ENCODE peak calls at places on chromosomes 7 and 10, in five cellular contexts. I is hepatocyte, Z is fibroblast of lung, Q is HCT116, W is K562. Y is an unnamed sample.

GRCh38 chr7:1981878-1982230 is 250.9 kb downstream of the MAD1L1 start:
- DNase-seq in I (no peak), Z (no peak), Q (no peak), W (no peak), Y (no peak)

GRCh38 chr10:124044143-124044862 is 49.1 kb downstream of the CHST15 start:
- DNase-seq in I (no peak), Z (no peak), Q (no peak), W (no peak), Y (no peak)

GRCh38 chr7:405489-406211 is 114.0 kb downstream of the PDGFA start:
- DNase-seq in I (no peak), Z (no peak), Q (no peak), W (no peak), Y (no peak)

GRCh38 chr7:14024406-14024805 is 34.9 kb upstream of the ETV1 start:
- DNase-seq in I (no peak), Z (peak; percentile 12), Q (no peak), W (no peak), Y (no peak)

GRCh38 chr10:72310241-72310633 is 36.5 kb downstream of the DDIT4 start:
- DNase-seq in I (no peak), Z (peak; percentile 42), Q (no peak), W (no peak), Y (no peak)

GRCh38 chr10:69272620-69273019 is 5.7 kb upstream of the HK1 start:
- DNase-seq in I (no peak), Z (peak; percentile 9), Q (no peak), W (no peak), Y (no peak)

GRCh38 chr10:43822509-43823236 is 174.0 kb upstream of the ZNF32 start:
- DNase-seq in I (no peak), Z (no peak), Q (no peak), W (no peak), Y (no peak)

GRCh38 chr7:43750016-43750887 is 8.2 kb upstream of the BLVRA start:
- DNase-seq in I (no peak), Z (peak; percentile 21), Q (no peak), W (peak; percentile 76), Y (peak; percentile 20)

GRCh38 chr7:41244246-41244645 is 458.6 kb downstream of the INHBA start:
- DNase-seq in I (no peak), Z (peak; percentile 83), Q (no peak), W (no peak), Y (no peak)

GRCh38 chr7:71868797-71869196 is 543.3 kb downstream of the CALN1 start:
- DNase-seq in I (no peak), Z (peak; percentile 88), Q (no peak), W (peak; percentile 41), Y (no peak)

GRCh38 chr10:4263281-4263921 is 478.4 kb upstream of the KLF6 start:
- DNase-seq in I (peak; percentile 15), Z (no peak), Q (no peak), W (no peak), Y (no peak)

GRCh38 chr7:96285579-96285978 is 36.3 kb downstream of the SLC25A13 start:
- DNase-seq in I (no peak), Z (peak; percentile 6), Q (no peak), W (no peak), Y (peak; percentile 16)

GRCh38 chr7:15753834-15754600 is 67.5 kb upstream of the MEOX2 start:
- DNase-seq in I (no peak), Z (peak; percentile 60), Q (no peak), W (no peak), Y (no peak)

DNA sequence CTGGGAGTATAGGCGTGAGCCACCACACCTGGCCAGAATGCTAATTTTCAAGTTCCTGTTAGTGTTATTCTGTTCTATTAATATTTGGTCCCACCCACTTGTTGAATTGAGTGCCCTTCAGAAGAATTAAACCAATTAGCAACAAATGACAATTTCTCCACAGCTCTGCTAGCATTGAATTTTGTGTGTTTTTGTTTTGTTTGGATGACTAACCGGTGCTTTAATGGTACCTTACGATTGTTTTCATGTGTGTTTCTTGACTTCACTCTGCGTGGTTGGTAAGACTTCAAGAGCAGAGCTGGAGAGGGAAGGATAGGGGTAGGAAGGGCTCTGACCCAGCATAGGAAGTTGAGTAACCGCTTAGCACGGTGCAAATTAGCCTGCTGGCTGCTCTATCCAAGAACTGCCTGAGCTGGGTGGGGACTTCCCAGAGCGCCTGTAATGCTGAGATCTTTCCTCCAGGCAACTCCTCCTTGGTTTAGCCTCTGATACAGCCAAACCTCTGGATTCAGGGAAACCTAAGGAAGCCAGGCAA is 4.6 kb downstream of the ARPC1B start:
- DNase-seq in I (peak; percentile 61), Z (peak; percentile 87), Q (no peak), W (peak; percentile 65), Y (peak; percentile 61)
- TF ChIP-seq CTCF in I (no peak), Z (peak; percentile 9), Q (no peak), W (no peak), Y (no peak)

GRCh38 chr10:131178956-131179355 is 132.6 kb downstream of the TCERG1L start:
- DNase-seq in I (no peak), Z (no peak), Q (no peak), W (no peak), Y (no peak)
- H3K9me3 ChIP-seq in I (no peaks in the 10 kb centered on the region), Z (peaks cover 6% of the 10 kb centered on the region), Q (no peaks in the 10 kb centered on the region), W (no peaks in the 10 kb centered on the region), Y (no peaks in the 10 kb centered on the region)

GRCh38 chr10:97850446-97850845 is 803 bp downstream of the GOLGA7B start:
- DNase-seq in I (peak; percentile 43), Z (no peak), Q (no peak), W (no peak), Y (no peak)

GRCh38 chr10:97851341-97852001 is 1.8 kb downstream of the GOLGA7B start:
- DNase-seq in I (no peak), Z (no peak), Q (no peak), W (no peak), Y (no peak)

GRCh38 chr10:97852277-97852676 is 2.6 kb downstream of the GOLGA7B start:
- DNase-seq in I (no peak), Z (no peak), Q (no peak), W (no peak), Y (no peak)

GRCh38 chr10:97849101-97849490 is 547 bp upstream of the GOLGA7B start:
- DNase-seq in I (no peak), Z (no peak), Q (no peak), W (no peak), Y (no peak)

GRCh38 chr10:97849491-97850402 is at the start of gene GOLGA7B:
- DNase-seq in I (peak; percentile 89), Z (peak; percentile 35), Q (no peak), W (peak; percentile 42), Y (peak; percentile 39)
- TF ChIP-seq EZH2 in I (no peak), Z (no peak), Q (no peak), W (no peak), Y (no peak)

GRCh38 chr10:119651514-119652327 is 541 bp downstream of the BAG3 start:
- DNase-seq in I (peak; percentile 56), Z (no peak), Q (no peak), W (peak; percentile 25), Y (no peak)
- TF ChIP-seq CTCF in I (no peak), Z (no peak), Q (no peak), W (no peak), Y (no peak)

GRCh38 chr10:34314457-34314856 is 500.6 kb downstream of the PARD3 start:
- DNase-seq in I (no peak), Z (no peak), Q (no peak), W (no peak), Y (no peak)

GRCh38 chr10:34313353-34313752 is 501.7 kb downstream of the PARD3 start:
- DNase-seq in I (no peak), Z (no peak), Q (no peak), W (no peak), Y (no peak)

GRCh38 chr10:34313888-34314287 is 501.2 kb downstream of the PARD3 start:
- DNase-seq in I (no peak), Z (no peak), Q (no peak), W (no peak), Y (no peak)

GRCh38 chr10:34311679-34312078 is 503.4 kb downstream of the PARD3 start:
- DNase-seq in I (no peak), Z (no peak), Q (no peak), W (no peak), Y (no peak)

DNA sequence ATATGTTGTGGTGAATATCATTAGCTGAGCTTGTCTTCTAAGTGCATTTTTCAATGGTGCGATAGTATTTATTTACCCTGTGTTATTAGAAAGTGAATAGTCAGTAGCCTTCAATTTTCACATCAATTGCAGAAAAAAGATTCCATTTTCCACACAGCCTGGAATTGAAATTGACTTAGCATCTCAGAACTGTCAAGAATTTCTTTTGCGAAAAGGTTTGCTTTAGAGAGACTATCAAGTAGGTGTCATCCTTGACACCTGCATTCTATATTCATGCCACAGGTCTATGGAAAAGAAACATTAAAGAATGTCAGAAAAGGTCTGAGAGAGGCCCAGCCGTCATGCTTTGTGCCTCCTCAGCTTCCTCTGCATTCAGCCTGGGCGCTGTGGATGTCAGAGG is 504.9 kb downstream of the PARD3 start:
- DNase-seq in I (no peak), Z (no peak), Q (no peak), W (no peak), Y (no peak)
- H3K9me3 ChIP-seq in I (no peaks in the 10 kb centered on the region), Z (no peaks in the 10 kb centered on the region), Q (no peaks in the 10 kb centered on the region), W (no peaks in the 10 kb centered on the region), Y (no peaks in the 10 kb centered on the region)

GRCh38 chr10:86711957-86712708 is 43.8 kb downstream of the LDB3 start:
- DNase-seq in I (no peak), Z (peak; percentile 49), Q (no peak), W (no peak), Y (peak; percentile 68)
- TF ChIP-seq EZH2 in I (no peak), Z (no peak), Q (no peak), W (no peak), Y (no peak)

GRCh38 chr7:151862606-151863381 is 14.1 kb downstream of the PRKAG2 start:
- DNase-seq in I (no peak), Z (no peak), Q (no peak), W (no peak), Y (no peak)

GRCh38 chr7:151864081-151864480 is 12.8 kb downstream of the PRKAG2 start:
- DNase-seq in I (no peak), Z (no peak), Q (no peak), W (no peak), Y (no peak)

GRCh38 chr7:151864561-151864960 is 12.4 kb downstream of the PRKAG2 start:
- DNase-seq in I (no peak), Z (no peak), Q (no peak), W (no peak), Y (no peak)

GRCh38 chr7:151865070-151865670 is 11.7 kb downstream of the PRKAG2 start:
- DNase-seq in I (no peak), Z (no peak), Q (no peak), W (no peak), Y (no peak)

DNA sequence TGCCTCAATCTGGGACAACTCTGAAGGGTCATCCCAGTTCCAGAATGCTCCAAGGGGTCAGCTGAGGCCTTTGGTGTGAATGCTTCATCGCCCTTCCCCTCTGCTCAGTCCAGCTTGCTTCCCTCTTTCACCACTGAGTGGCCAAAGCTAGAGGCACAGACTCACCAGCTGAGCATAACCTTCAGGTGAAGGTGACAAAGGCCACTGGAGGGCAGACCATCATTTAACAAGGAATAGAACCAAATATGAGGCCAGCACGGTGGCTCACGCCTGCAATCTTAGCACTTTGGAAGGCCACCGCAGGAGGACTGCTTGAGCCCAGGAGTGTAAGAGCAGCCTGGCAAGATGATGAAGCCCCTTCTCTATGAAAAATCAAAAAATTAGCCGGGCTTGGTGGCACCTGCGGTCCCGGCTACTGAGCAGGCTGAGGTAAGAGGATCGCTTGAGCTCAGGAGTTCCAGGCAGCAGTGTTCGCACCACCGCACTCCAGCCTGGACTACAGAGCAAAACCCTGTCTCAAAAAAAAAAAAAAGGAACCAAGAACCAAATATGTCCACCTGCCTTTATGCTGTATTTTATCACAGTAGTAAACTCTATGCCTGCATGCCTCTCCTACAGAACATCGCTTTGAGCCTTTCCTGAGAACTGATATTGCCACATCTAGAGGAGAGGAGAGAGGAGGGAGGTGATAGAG is 13.4 kb downstream of the PRKAG2 start:
- DNase-seq in I (no peak), Z (no peak), Q (no peak), W (peak; percentile 32), Y (no peak)
- TF ChIP-seq CTCF in I (peak; percentile 10), Z (no peak), Q (peak; percentile 29), W (peak; percentile 45), Y (no peak)

Y was measured in A673.